ENCODE peak calls at places on chromosomes 4 and X, in seven cellular contexts. T is NB4; V is activated CD4-positive, alpha-beta T cell treated with anti-CD3 and anti-CD28 coated beads, Interleukin-2, amount 50 U/mL, for 48 hours; M is NCI-H460; X is mucosa of gallbladder; E is NCI-H748 treated with DMSO at 0.1 percent for 48 hours; G is RWPE2. D is an unnamed sample.

GRCh38 chr4:154527308-154527707 is 22.9 kb downstream of the PLRG1 start:
- DNase-seq in M (no peak), V (no peak), T (no peak), G (no peak), E (no peak), X (no peak), D (no peak)

GRCh38 chr4:2337131-2337723 is 75.3 kb upstream of the MXD4 start:
- DNase-seq in X (no peak), V (no peak), M (no peak), E (no peak), G (no peak), T (no peak), D (no peak)

GRCh38 chrX:19673334-19674040 is 158.2 kb upstream of the MAP3K15 start:
- DNase-seq in V (no peak), X (peak), E (no peak), T (peak), M (peak), G (peak), D (no peak)

GRCh38 chrX:122046226-122046625 is 998.8 kb downstream of the GLUD2 start:
- DNase-seq in T (peak), M (no peak), X (no peak), G (no peak), V (no peak), E (no peak), D (peak)

GRCh38 chr4:5878359-5878758 is 14.5 kb downstream of the CRMP1 start:
- DNase-seq in G (no peak), T (no peak), X (no peak), M (no peak), V (no peak), E (peak), D (no peak)

GRCh38 chr4:122826596-122827257 is at the start of gene FGF2:
- DNase-seq in M (no peak), E (no peak), X (peak), V (peak), T (peak), G (peak), D (no peak)

GRCh38 chr4:189069782-189070181 is 870.9 kb upstream of the FRG1 start:
- DNase-seq in V (no peak), X (no peak), T (no peak), G (no peak), M (no peak), E (no peak), D (no peak)

GRCh38 chr4:96524311-96524875 is 684.5 kb downstream of the PDHA2 start:
- DNase-seq in G (no peak), M (no peak), E (no peak), X (no peak), T (no peak), V (no peak), D (no peak)

GRCh38 chrX:77451041-77451440 is 3.9 kb downstream of the FGF16 start:
- DNase-seq in E (no peak), T (no peak), M (no peak), G (no peak), X (no peak), V (no peak), D (no peak)

GRCh38 chr4:91064157-91064853 is 937.1 kb downstream of the CCSER1 start:
- DNase-seq in T (peak), V (no peak), X (no peak), E (peak), M (no peak), G (no peak), D (no peak)

GRCh38 chr4:52251864-52252263 is 200.8 kb downstream of the SPATA18 start:
- DNase-seq in T (peak), V (no peak), M (no peak), E (no peak), G (no peak), X (no peak), D (peak)

GRCh38 chrX:153588021-153588781 is 10.7 kb downstream of the CCNQ start:
- DNase-seq in T (no peak), G (no peak), V (no peak), X (no peak), E (no peak), M (no peak), D (no peak)

GRCh38 chr4:4477391-4477790 is 64.5 kb downstream of the STX18 start:
- DNase-seq in E (no peak), G (no peak), M (no peak), T (no peak), X (no peak), V (no peak), D (no peak)

GRCh38 chr4:147355849-147356248 is 125.0 kb upstream of the EDNRA start:
- DNase-seq in T (no peak), M (peak), V (no peak), X (no peak), E (no peak), G (no peak), D (no peak)

GRCh38 chrX:38859602-38860001 is 58.3 kb downstream of the MID1IP1 start:
- DNase-seq in M (no peak), V (no peak), E (no peak), G (no peak), X (no peak), T (no peak), D (peak)

GRCh38 chr4:136713140-136713539 is 819.2 kb downstream of the PCDH18 start:
- DNase-seq in M (no peak), T (no peak), V (no peak), E (no peak), X (no peak), G (no peak), D (no peak)

GRCh38 chr4:142901166-142901662 is 55.1 kb upstream of the INPP4B start:
- DNase-seq in M (no peak), T (no peak), G (no peak), X (no peak), E (no peak), V (no peak), D (no peak)

GRCh38 chr4:104394409-104394813 is 100.3 kb downstream of the CXXC4 start:
- DNase-seq in E (peak), M (no peak), X (no peak), T (no peak), V (no peak), G (no peak), D (no peak)

GRCh38 chrX:100682939-100683338 is 38.9 kb downstream of the SRPX2 start:
- DNase-seq in T (no peak), G (no peak), M (no peak), V (no peak), E (no peak), X (no peak), D (no peak)

GRCh38 chr4:1349359-1350168 is 2.6 kb downstream of the UVSSA start:
- DNase-seq in G (no peak), T (no peak), V (no peak), M (no peak), E (no peak), X (no peak), D (peak)

GRCh38 chr4:109786846-109787245 is 15.0 kb downstream of the CFI start:
- DNase-seq in E (no peak), G (no peak), T (no peak), M (no peak), V (no peak), X (no peak), D (no peak)

D was measured in MV-4-11.